ENCODE peak calls at places on chromosomes 7 and 10, in nine cellular contexts. B is uterus, Z is transverse colon, T is colonic mucosa, K is tibial nerve, E is ovary, I is glutamatergic neuron, W is endothelial cell, N is H9. Q is an unnamed sample.

GRCh38 chr7:118949031-118949430 is 724.5 kb downstream of the ANKRD7 start:
- DNase-seq in E (no peak), I (no peak), K (no peak), W (no peak), T (no peak), B (no peak), N (no peak), Z (no peak), Q (no peak)

GRCh38 chr10:42149722-42150427 is 488.5 kb downstream of the ZNF33B start:
- DNase-seq in T (no peak), K (no peak), Z (no peak), B (no peak), N (no peak), I (no peak), W (no peak), E (no peak), Q (no peak)

GRCh38 chr10:72158174-72158573 is 57.6 kb upstream of the ANAPC16 start:
- DNase-seq in N (no peak), E (no peak), I (peak; percentile 34), W (no peak), K (no peak), Z (no peak), T (no peak), B (no peak), Q (no peak)

GRCh38 chr10:106439366-106439765 is 725.1 kb downstream of the SORCS1 start:
- DNase-seq in B (no peak), T (no peak), K (no peak), N (no peak), E (no peak), Z (no peak), W (no peak), I (no peak), Q (no peak)

GRCh38 chr7:2529161-2530075 is 9.8 kb downstream of the LFNG start:
- DNase-seq in T (peak; percentile 62), K (peak; percentile 42), N (no peak), E (no peak), Z (peak; percentile 68), I (peak; percentile 13), B (peak; percentile 24), W (no peak), Q (no peak)

GRCh38 chr7:15751191-15751701 is 64.8 kb upstream of the MEOX2 start:
- DNase-seq in K (no peak), B (no peak), I (no peak), T (no peak), E (no peak), Z (no peak), W (no peak), N (no peak), Q (no peak)

GRCh38 chr10:13712799-13713581 is 126.2 kb downstream of the PRPF18 start:
- DNase-seq in W (no peak), Z (peak; percentile 66), T (peak; percentile 45), K (peak; percentile 66), B (peak; percentile 84), E (no peak), I (no peak), N (no peak), Q (no peak)

GRCh38 chr10:11831520-11831951 is 8.4 kb downstream of the PROSER2 start:
- DNase-seq in I (no peak), K (no peak), B (no peak), W (no peak), E (no peak), N (no peak), Z (no peak), T (no peak), Q (no peak)

GRCh38 chr10:86371116-86371515 is 4.5 kb upstream of the GRID1 start:
- DNase-seq in B (no peak), T (no peak), K (no peak), W (no peak), N (peak; percentile 5), E (peak; percentile 7), Z (no peak), I (peak; percentile 7), Q (no peak)

GRCh38 chr10:86372785-86373239 is 6.2 kb upstream of the GRID1 start:
- DNase-seq in K (no peak), T (no peak), N (peak; percentile 20), E (peak; percentile 5), I (peak; percentile 5), B (no peak), Z (no peak), W (no peak), Q (no peak)

GRCh38 chr10:86372119-86372784 is 5.7 kb upstream of the GRID1 start:
- DNase-seq in E (peak; percentile 9), B (no peak), N (no peak), W (no peak), K (no peak), T (no peak), Z (no peak), I (peak; percentile 4), Q (no peak)

GRCh38 chr10:86373251-86373650 is 6.7 kb upstream of the GRID1 start:
- DNase-seq in K (no peak), B (no peak), E (no peak), Z (no peak), W (no peak), I (no peak), T (no peak), N (no peak), Q (no peak)

GRCh38 chr10:86371691-86372090 is 5.1 kb upstream of the GRID1 start:
- DNase-seq in I (peak; percentile 9), K (no peak), B (no peak), W (no peak), T (no peak), Z (no peak), N (peak; percentile 39), E (peak; percentile 17), Q (no peak)
- TF ChIP-seq CTCF in I (no peak), K (no peak), B (no peak), W (no peak), T (no peak), Z (no peak), N (peak; percentile 38), E (no peak), Q (no peak)

GRCh38 chr7:143889068-143889467 is 12.9 kb downstream of the TCAF1 start:
- DNase-seq in B (no peak), E (no peak), I (no peak), Z (no peak), W (no peak), T (no peak), N (no peak), K (no peak), Q (no peak)

GRCh38 chr7:143890558-143890957 is 11.4 kb downstream of the TCAF1 start:
- DNase-seq in K (no peak), T (no peak), N (no peak), Z (no peak), W (no peak), B (no peak), I (no peak), E (no peak), Q (no peak)

GRCh38 chr7:143896667-143897066 is 5.3 kb downstream of the TCAF1 start:
- DNase-seq in B (no peak), E (no peak), T (no peak), W (no peak), N (no peak), K (no peak), I (no peak), Z (no peak), Q (no peak)

GRCh38 chr7:143891457-143891856 is 10.5 kb downstream of the TCAF1 start:
- DNase-seq in W (no peak), B (no peak), E (no peak), I (no peak), N (no peak), T (no peak), Z (no peak), K (no peak), Q (no peak)

GRCh38 chr7:143892527-143893300 is 9.3 kb downstream of the TCAF1 start:
- DNase-seq in B (no peak), E (no peak), Z (no peak), T (no peak), K (no peak), I (no peak), N (no peak), W (no peak), Q (no peak)
- TF ChIP-seq CTCF in B (no peak), E (no peak), Z (no peak), T (peak; percentile 25), K (no peak), I (peak; percentile 42), N (peak; percentile 75), W (peak; percentile 54), Q (peak; percentile 60)

DNA sequence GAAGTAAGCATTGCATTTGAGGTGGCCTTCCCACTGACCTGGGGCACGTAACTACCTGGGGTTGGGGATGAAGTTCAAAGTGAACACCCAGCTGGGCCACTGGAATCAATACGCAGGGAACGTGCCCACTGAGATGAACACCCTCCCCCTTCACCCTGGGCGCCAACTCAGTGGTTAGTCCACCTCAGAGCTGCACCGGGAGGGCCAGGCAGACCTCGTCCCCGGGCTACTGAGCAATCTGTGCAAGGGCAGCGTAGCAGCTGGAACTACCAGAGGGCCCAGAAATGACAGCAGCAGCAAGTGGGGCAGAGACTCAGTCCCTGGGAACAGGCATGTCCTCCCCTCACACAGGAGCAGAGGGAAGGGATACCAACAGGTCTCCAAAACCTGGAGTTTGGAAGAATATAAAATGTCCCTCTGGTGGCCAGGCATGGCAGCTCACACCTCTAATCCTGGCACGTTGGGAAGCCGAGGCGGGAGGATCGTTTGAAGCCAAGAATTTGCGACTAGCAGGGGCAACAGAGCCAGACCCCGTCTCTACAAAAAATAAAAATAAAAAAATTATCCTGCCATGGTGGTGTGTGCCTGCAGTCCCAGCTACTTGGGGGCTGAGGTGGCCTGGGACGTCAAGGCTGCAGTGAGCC is 143.9 kb downstream of the SH3PXD2A start:
- DNase-seq in I (no peak), E (no peak), K (no peak), N (no peak), Z (no peak), W (no peak), B (no peak), T (no peak), Q (no peak)
- TF ChIP-seq CTCF in I (peak; percentile 70), E (peak; percentile 9), K (peak; percentile 10), N (peak; percentile 64), Z (no peak), W (peak; percentile 39), B (no peak), T (no peak), Q (peak; percentile 43)

GRCh38 chr7:100156331-100157068 is 2.0 kb downstream of the TRAPPC14 start:
- DNase-seq in I (no peak), T (no peak), E (no peak), W (no peak), Z (no peak), B (no peak), N (no peak), K (no peak), Q (no peak)

GRCh38 chr7:100159099-100159623 is 638 bp upstream of the TRAPPC14 start:
- DNase-seq in T (no peak), B (no peak), I (no peak), Z (no peak), K (no peak), N (peak; percentile 51), W (no peak), E (no peak), Q (no peak)

GRCh38 chr7:100158229-100159098 is at the start of gene TRAPPC14:
- DNase-seq in N (peak; percentile 94), W (peak; percentile 86), K (peak; percentile 82), E (peak; percentile 99), I (peak; percentile 96), Z (peak; percentile 95), T (peak; percentile 98), B (peak; percentile 95), Q (peak; percentile 92)

GRCh38 chr7:100157069-100157333 is 1.5 kb downstream of the TRAPPC14 start:
- DNase-seq in W (no peak), I (no peak), Z (no peak), T (no peak), K (no peak), B (no peak), E (no peak), N (no peak), Q (no peak)

DNA sequence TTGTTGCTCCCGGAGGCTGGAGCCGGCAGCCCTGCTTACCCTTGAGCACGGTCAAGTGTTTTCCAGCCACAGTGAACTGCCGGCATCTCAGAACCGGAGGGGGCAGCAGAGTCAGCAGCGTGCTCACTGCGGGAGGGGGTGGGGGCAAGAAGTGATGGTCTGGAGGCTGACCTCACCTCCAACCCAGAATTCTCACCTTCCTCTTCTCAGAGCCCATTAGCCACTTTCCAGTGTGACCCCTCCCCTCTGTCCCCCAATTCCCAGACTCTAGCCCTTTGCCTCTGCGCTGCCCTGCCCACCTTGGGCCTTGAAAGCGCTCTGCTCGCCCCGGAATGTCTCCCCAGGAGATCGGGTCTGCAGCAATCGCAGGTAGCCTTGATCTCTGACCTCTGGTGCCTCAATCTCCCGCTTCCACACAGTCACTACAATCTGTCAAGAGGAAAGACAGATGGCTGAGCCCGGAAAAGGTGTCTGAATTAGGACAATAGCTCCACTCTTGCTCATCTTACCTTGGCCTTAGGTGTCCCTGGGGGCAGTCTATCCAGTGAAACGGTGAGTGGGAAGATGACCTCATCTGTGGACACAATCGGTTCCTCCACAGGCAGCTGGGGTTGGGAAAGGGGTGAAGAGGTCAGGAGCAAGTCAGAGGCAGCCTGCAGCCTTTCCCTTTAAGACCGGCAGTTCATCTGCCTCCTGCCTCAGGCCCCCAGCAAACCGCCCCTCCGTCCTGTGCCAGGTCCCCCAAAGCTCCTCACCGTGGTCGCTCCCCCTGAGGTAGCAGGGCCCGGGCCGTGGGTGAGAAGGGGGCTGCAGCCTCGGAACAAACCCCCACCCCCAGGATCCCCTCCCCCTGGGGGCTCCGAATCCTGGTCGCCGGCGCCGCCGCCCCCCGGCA is 942 bp downstream of the TRAPPC14 start:
- DNase-seq in Z (peak; percentile 58), W (peak; percentile 39), T (no peak), E (no peak), I (peak; percentile 50), N (peak; percentile 62), K (peak; percentile 21), B (peak; percentile 70), Q (no peak)
- TF ChIP-seq CTCF in Z (no peak), W (no peak), T (no peak), E (no peak), I (no peak), N (no peak), K (no peak), B (no peak), Q (no peak)